ENCODE peak calls at places on chromosomes 6 and 20, in seven cellular contexts. V is hepatocyte, N is cardiac muscle cell, K is pancreas, G is right cardiac atrium, F is ascending aorta, Y is HepG2. X is an unnamed sample. For H3K4me1 and H3K27me3, the result is how much of the 10 kb centered on the place peaks cover.

GRCh38 chr6:40039042-40039441 is 104.8 kb upstream of the MOCS1 start:
- DNase-seq in V (no peak), N (no peak), K (no peak), G (no peak), F (no peak), Y (no peak), X (no peak)

GRCh38 chr6:163543311-163543710 is 128.8 kb downstream of the QKI start:
- DNase-seq in V (no peak), N (no peak), K (no peak), G (no peak), F (no peak), Y (no peak), X (no peak)

GRCh38 chr20:62617711-62618483 is 24.4 kb upstream of the SLCO4A1 start:
- DNase-seq in V (no peak), N (no peak), K (peak), G (peak), F (peak), Y (peak), X (no peak)

GRCh38 chr6:3269412-3269975 is 10.7 kb downstream of the PSMG4 start:
- DNase-seq in V (no peak), N (no peak), K (no peak), G (no peak), F (no peak), Y (no peak), X (no peak)

GRCh38 chr6:15544321-15544900 is 118.4 kb downstream of the DTNBP1 start:
- DNase-seq in V (no peak), N (peak), K (no peak), G (no peak), F (no peak), Y (no peak), X (no peak)

GRCh38 chr6:89022747-89023289 is 57.7 kb upstream of the PNRC1 start:
- DNase-seq in V (no peak), N (peak), K (no peak), G (no peak), F (no peak), Y (no peak), X (no peak)

GRCh38 chr6:159156089-159156488 is 13.1 kb upstream of the FNDC1 start:
- DNase-seq in V (no peak), N (no peak), K (no peak), G (no peak), F (no peak), Y (no peak), X (no peak)

GRCh38 chr6:47651505-47651944 is 46.9 kb upstream of the ADGRF4 start:
- DNase-seq in V (no peak), N (peak), K (no peak), G (no peak), F (no peak), Y (no peak), X (no peak)

GRCh38 chr20:57129303-57129702 is 137.1 kb downstream of the BMP7 start:
- DNase-seq in V (no peak), N (no peak), K (no peak), G (no peak), F (no peak), Y (no peak), X (no peak)

GRCh38 chr20:13877789-13878188 is 93.0 kb downstream of the NDUFAF5 start:
- DNase-seq in V (no peak), N (no peak), K (no peak), G (no peak), F (no peak), Y (no peak), X (no peak)

GRCh38 chr6:138493413-138493812 is 5.9 kb downstream of the NHSL1 start:
- DNase-seq in V (peak), N (peak), K (no peak), G (no peak), F (no peak), Y (no peak), X (no peak)

GRCh38 chr20:48126227-48126740 is 341.0 kb upstream of the SULF2 start:
- DNase-seq in V (peak), N (no peak), K (no peak), G (no peak), F (no peak), Y (peak), X (no peak)

GRCh38 chr6:118717106-118717505 is 65.7 kb upstream of the CEP85L start:
- DNase-seq in V (no peak), N (no peak), K (no peak), G (no peak), F (no peak), Y (no peak), X (no peak)

GRCh38 chr6:27081931-27082330 is 165.6 kb upstream of the PRSS16 start:
- DNase-seq in V (no peak), N (no peak), K (no peak), G (no peak), F (no peak), Y (no peak), X (no peak)

GRCh38 chr6:47135772-47136171 is 93.6 kb upstream of the ADGRF1 start:
- DNase-seq in V (peak), N (peak), K (no peak), G (no peak), F (no peak), Y (peak), X (no peak)

GRCh38 chr6:132736239-132736638 is 21.5 kb downstream of the VNN2 start:
- DNase-seq in V (no peak), N (peak), K (no peak), G (no peak), F (no peak), Y (no peak), X (no peak)

GRCh38 chr6:166775180-166775922 is 148.3 kb upstream of the RPS6KA2 start:
- DNase-seq in V (peak), N (peak), K (no peak), G (peak), F (no peak), Y (peak), X (peak)

GRCh38 chr6:23349521-23350147 is 776.4 kb upstream of the NRSN1 start:
- DNase-seq in V (peak), N (peak), K (no peak), G (no peak), F (no peak), Y (no peak), X (no peak)

GRCh38 chr20:31569163-31570020 is 35.7 kb upstream of the ID1 start:
- DNase-seq in V (peak), N (peak), K (peak), G (peak), F (no peak), Y (peak), X (peak)

GRCh38 chr6:20302168-20302567 is 89.9 kb upstream of the MBOAT1 start:
- DNase-seq in V (no peak), N (no peak), K (no peak), G (no peak), F (no peak), Y (no peak), X (no peak)

GRCh38 chr6:33073431-33073871 is at the start of gene HLA-DPA1:
- DNase-seq in V (no peak), N (peak), K (no peak), G (no peak), F (no peak), Y (no peak), X (peak)
- H3K27ac ChIP-seq in V (no peak), N (no peak), K (no peak), G (peak), F (no peak), Y (no peak), X (peak)

GRCh38 chr20:41577129-41578009 is 40.8 kb downstream of the CHD6 start:
- DNase-seq in V (peak), N (no peak), K (no peak), G (no peak), F (no peak), Y (peak), X (no peak)
- H3K4me1 ChIP-seq in V (under half), N (under half), K (under half), G (under half), F (under half), Y (half or more), X (under half)

DNA sequence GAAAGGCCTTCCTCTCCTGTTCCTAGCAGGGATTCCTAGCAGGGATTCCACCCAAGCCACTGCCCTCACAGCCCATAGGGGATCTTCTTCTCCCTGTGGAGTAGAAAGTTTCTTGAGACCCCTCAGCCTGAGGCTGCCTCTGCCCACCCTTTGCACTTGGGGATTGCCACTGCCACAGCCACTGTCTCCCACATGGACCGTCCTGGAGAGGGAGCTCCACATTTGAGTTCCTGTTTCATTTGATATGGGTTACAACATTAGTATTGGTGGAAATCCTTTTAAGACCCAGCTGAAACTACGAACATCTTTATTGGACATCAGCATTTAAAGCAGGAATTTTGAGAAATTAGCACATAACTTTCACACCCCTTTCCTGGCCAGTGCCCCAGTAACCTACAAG is 25.6 kb downstream of the HLA-G start:
- DNase-seq in V (no peak), N (no peak), K (no peak), G (no peak), F (no peak), Y (no peak), X (no peak)
- H3K27me3 ChIP-seq in V (under half), N (half or more), K (under half), G (under half), F (under half), Y (under half), X (under half)

GRCh38 chr20:49346682-49347081 is 68.8 kb upstream of the ZNFX1 start:
- DNase-seq in V (no peak), N (no peak), K (no peak), G (no peak), F (no peak), Y (no peak), X (no peak)

GRCh38 chr20:49347156-49347555 is 69.3 kb upstream of the ZNFX1 start:
- DNase-seq in V (no peak), N (no peak), K (no peak), G (no peak), F (no peak), Y (no peak), X (no peak)

GRCh38 chr20:49344975-49345374 is 67.1 kb upstream of the ZNFX1 start:
- DNase-seq in V (peak), N (peak), K (no peak), G (peak), F (no peak), Y (no peak), X (no peak)

GRCh38 chr20:49344140-49344539 is 66.3 kb upstream of the ZNFX1 start:
- DNase-seq in V (no peak), N (no peak), K (no peak), G (no peak), F (no peak), Y (no peak), X (no peak)

GRCh38 chr20:49345538-49345937 is 67.7 kb upstream of the ZNFX1 start:
- DNase-seq in V (no peak), N (peak), K (no peak), G (peak), F (no peak), Y (no peak), X (no peak)
- H3K27ac ChIP-seq in V (no peak), N (no peak), K (peak), G (peak), F (no peak), Y (no peak), X (no peak)

GRCh38 chr6:150622476-150622875 is 22.8 kb downstream of the PLEKHG1 start:
- DNase-seq in V (no peak), N (no peak), K (no peak), G (no peak), F (no peak), Y (no peak), X (no peak)
- H3K4me1 ChIP-seq in V (under half), N (under half), K (under half), G (under half), F (under half), Y (under half), X (under half)

DNA sequence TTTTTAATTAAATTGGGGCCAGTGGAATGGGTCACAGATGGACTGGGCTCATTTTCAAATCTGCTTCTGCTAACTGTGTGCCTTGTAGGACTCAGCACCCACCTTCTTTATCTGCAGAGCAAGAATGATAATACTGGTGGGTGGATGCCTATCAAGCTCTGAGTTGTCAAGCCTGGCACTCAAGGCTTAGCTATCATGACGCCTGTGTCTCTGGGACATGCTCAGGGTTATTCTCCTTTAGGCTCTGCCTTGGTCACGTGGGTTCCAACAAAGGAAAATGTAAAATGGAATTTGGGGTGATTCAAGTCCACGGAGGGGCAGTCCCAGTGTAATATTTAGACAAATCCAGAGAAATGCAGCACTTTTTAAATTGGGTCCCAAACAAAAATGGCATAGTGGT is 202.3 kb downstream of the TSHZ2 start:
- DNase-seq in V (no peak), N (no peak), K (no peak), G (no peak), F (no peak), Y (no peak), X (no peak)
- H3K27me3 ChIP-seq in V (under half), N (under half), K (under half), G (under half), F (under half), Y (under half), X (under half)

DNA sequence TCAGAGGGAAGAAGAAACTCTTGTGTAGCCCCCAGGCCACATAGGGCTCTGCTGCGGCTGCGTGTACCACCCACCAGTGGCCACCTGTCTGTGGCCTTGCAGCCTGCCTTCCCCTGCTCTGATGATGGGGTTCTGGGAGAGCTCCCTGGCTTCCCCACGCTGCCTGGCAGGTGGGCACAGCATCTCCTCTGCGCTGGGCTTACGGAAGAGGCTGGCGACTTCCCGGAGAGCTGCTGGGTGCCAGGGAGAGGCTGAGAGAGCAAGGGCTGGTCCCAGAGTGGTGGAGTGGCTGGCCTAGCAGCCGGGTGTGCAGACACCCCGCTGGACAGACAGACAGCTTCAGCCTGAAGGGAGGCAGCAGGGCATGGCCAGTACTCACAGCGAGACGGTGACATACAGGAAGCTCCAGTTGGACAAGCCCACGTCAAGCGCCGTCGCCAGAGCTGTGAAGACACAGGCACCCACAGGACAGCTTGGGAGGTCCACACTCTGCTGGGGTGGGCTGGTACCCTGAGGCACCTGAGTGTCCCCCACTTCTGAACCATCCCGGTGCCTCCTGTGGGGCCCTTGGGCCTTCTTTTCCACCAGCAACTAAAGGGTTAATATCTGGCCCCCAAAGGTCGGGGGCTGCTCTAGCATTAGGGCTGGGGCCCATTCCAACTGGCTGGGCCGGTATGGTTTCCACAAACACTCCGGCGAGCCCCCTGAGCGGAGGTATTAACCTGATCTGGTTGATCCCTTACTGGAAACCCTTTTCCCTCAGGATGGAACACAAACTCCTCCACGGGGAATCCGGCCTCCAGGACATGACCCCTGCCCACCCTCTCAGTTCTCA is 48.1 kb upstream of the CDH22 start:
- DNase-seq in V (no peak), N (no peak), K (no peak), G (no peak), F (no peak), Y (no peak), X (no peak)
- H3K27ac ChIP-seq in V (peak), N (no peak), K (no peak), G (no peak), F (peak), Y (no peak), X (peak)